ENCODE peak calls at places on chromosomes 3 and 15, in six cellular contexts. D is GM12878, V is HepG2, K is SK-N-SH, X is K562, E is A549. A is an unnamed sample.

GRCh38 chr15:90939756-90940155 is 4.7 kb downstream of the UNC45A start:
- DNase-seq in D (no peak), V (no peak), K (no peak), X (no peak), E (no peak), A (no peak)

GRCh38 chr3:177193706-177194268 is 3.5 kb downstream of the TBL1XR1 start:
- DNase-seq in D (no peak), V (no peak), K (no peak), X (no peak), E (no peak), A (no peak)

GRCh38 chr15:49035825-49036224 is 10.4 kb downstream of the SECISBP2L start:
- DNase-seq in D (no peak), V (peak), K (no peak), X (no peak), E (no peak), A (no peak)

GRCh38 chr3:195241592-195242355 is 29.2 kb downstream of the XXYLT1 start:
- DNase-seq in D (no peak), V (no peak), K (no peak), X (no peak), E (no peak), A (peak)

GRCh38 chr3:185900228-185900627 is 37.6 kb downstream of the TRA2B start:
- DNase-seq in D (no peak), V (peak), K (peak), X (peak), E (peak), A (peak)

GRCh38 chr3:66317750-66318366 is 97.1 kb downstream of the SLC25A26 start:
- DNase-seq in D (no peak), V (no peak), K (no peak), X (no peak), E (no peak), A (no peak)

GRCh38 chr15:99997112-99997651 is 263.9 kb upstream of the LYSMD4 start:
- DNase-seq in D (no peak), V (no peak), K (peak), X (no peak), E (no peak), A (no peak)

GRCh38 chr3:172087827-172088580 is 48.6 kb downstream of the FNDC3B start:
- DNase-seq in D (peak), V (no peak), K (no peak), X (peak), E (no peak), A (no peak)

GRCh38 chr15:63006032-63006878 is 36.3 kb upstream of the TPM1 start:
- DNase-seq in D (no peak), V (no peak), K (no peak), X (no peak), E (no peak), A (no peak)

GRCh38 chr3:184780981-184781515 is 30.9 kb upstream of the VPS8 start:
- DNase-seq in D (no peak), V (no peak), K (no peak), X (no peak), E (no peak), A (no peak)

GRCh38 chr15:22831473-22831872 is 7.0 kb upstream of the NIPA2 start:
- DNase-seq in D (no peak), V (no peak), K (no peak), X (no peak), E (peak), A (peak)

GRCh38 chr3:115322901-115323300 is 175.8 kb upstream of the ZBTB20 start:
- DNase-seq in D (no peak), V (no peak), K (no peak), X (no peak), E (no peak), A (no peak)

GRCh38 chr3:187150186-187150585 is 10.9 kb upstream of the RPL39L start:
- DNase-seq in D (no peak), V (no peak), K (no peak), X (no peak), E (no peak), A (no peak)

GRCh38 chr3:13812039-13812438 is 67.8 kb downstream of the WNT7A start:
- DNase-seq in D (no peak), V (no peak), K (no peak), X (no peak), E (no peak), A (no peak)

GRCh38 chr3:150308481-150308918 is 99.6 kb upstream of the TSC22D2 start:
- DNase-seq in D (no peak), V (no peak), K (no peak), X (no peak), E (no peak), A (no peak)

GRCh38 chr15:28184166-28184565 is 85.1 kb upstream of the OCA2 start:
- DNase-seq in D (no peak), V (no peak), K (no peak), X (no peak), E (no peak), A (peak)

GRCh38 chr15:86183765-86184491 is 104.3 kb downstream of the AGBL1 start:
- DNase-seq in D (no peak), V (no peak), K (no peak), X (no peak), E (no peak), A (no peak)

GRCh38 chr15:90340345-90340744 is 11.7 kb upstream of the ZNF774 start:
- DNase-seq in D (no peak), V (peak), K (no peak), X (peak), E (peak), A (no peak)

GRCh38 chr3:46948830-46949671 is 27.5 kb downstream of the CCDC12 start:
- DNase-seq in D (no peak), V (peak), K (no peak), X (peak), E (peak), A (no peak)

GRCh38 chr3:31444220-31445142 is 88.2 kb upstream of the STT3B start:
- DNase-seq in D (no peak), V (no peak), K (no peak), X (no peak), E (no peak), A (no peak)

GRCh38 chr15:99154271-99154670 is 49.4 kb downstream of the SYNM start:
- DNase-seq in D (no peak), V (no peak), K (no peak), X (no peak), E (no peak), A (peak)

GRCh38 chr15:58686286-58686685 is 63.2 kb downstream of the ADAM10 start:
- DNase-seq in D (no peak), V (no peak), K (no peak), X (no peak), E (no peak), A (no peak)

GRCh38 chr3:10023587-10024310 is 2.5 kb upstream of the FANCD2 start:
- DNase-seq in D (no peak), V (no peak), K (no peak), X (no peak), E (no peak), A (peak)

GRCh38 chr15:40803688-40804087 is 3.2 kb upstream of the ZFYVE19 start:
- DNase-seq in D (no peak), V (no peak), K (no peak), X (no peak), E (no peak), A (no peak)

GRCh38 chr3:76432396-76432795 is 607.5 kb upstream of the ROBO2 start:
- DNase-seq in D (no peak), V (no peak), K (no peak), X (no peak), E (no peak), A (peak)

GRCh38 chr3:192655627-192656026 is 71.7 kb downstream of the FGF12 start:
- DNase-seq in D (no peak), V (no peak), K (no peak), X (no peak), E (no peak), A (no peak)

GRCh38 chr15:95025924-95026728 is 794.8 kb downstream of the MCTP2 start:
- DNase-seq in D (no peak), V (no peak), K (peak), X (peak), E (peak), A (peak)

GRCh38 chr3:10359761-10360161 is 38.8 kb upstream of the SEC13 start:
- DNase-seq in D (no peak), V (no peak), K (no peak), X (no peak), E (no peak), A (no peak)

GRCh38 chr15:88932271-88932874 is 19.2 kb upstream of the MFGE8 start:
- DNase-seq in D (no peak), V (peak), K (no peak), X (no peak), E (no peak), A (no peak)

GRCh38 chr3:42711491-42712343 is 9.1 kb upstream of the HHATL start:
- DNase-seq in D (no peak), V (no peak), K (peak), X (no peak), E (peak), A (no peak)

GRCh38 chr3:16513141-16514020 is at the start of gene RFTN1:
- DNase-seq in D (no peak), V (no peak), K (peak), X (no peak), E (no peak), A (peak)

GRCh38 chr15:81754078-81754477 is 291.7 kb downstream of the MEX3B start:
- DNase-seq in D (no peak), V (no peak), K (no peak), X (no peak), E (no peak), A (no peak)

GRCh38 chr15:95129589-95129988 is 898.2 kb downstream of the MCTP2 start:
- DNase-seq in D (no peak), V (no peak), K (no peak), X (no peak), E (no peak), A (peak)

GRCh38 chr3:3177861-3178497 is 1.5 kb downstream of the CRBN start:
- DNase-seq in D (no peak), V (peak), K (no peak), X (peak), E (no peak), A (peak)

GRCh38 chr3:52400275-52400793 is 44.6 kb downstream of the SEMA3G start:
- DNase-seq in D (no peak), V (no peak), K (no peak), X (peak), E (no peak), A (no peak)

GRCh38 chr15:32704343-32705076 is 13.3 kb upstream of the GREM1 start:
- DNase-seq in D (no peak), V (no peak), K (no peak), X (no peak), E (no peak), A (peak)

DNA sequence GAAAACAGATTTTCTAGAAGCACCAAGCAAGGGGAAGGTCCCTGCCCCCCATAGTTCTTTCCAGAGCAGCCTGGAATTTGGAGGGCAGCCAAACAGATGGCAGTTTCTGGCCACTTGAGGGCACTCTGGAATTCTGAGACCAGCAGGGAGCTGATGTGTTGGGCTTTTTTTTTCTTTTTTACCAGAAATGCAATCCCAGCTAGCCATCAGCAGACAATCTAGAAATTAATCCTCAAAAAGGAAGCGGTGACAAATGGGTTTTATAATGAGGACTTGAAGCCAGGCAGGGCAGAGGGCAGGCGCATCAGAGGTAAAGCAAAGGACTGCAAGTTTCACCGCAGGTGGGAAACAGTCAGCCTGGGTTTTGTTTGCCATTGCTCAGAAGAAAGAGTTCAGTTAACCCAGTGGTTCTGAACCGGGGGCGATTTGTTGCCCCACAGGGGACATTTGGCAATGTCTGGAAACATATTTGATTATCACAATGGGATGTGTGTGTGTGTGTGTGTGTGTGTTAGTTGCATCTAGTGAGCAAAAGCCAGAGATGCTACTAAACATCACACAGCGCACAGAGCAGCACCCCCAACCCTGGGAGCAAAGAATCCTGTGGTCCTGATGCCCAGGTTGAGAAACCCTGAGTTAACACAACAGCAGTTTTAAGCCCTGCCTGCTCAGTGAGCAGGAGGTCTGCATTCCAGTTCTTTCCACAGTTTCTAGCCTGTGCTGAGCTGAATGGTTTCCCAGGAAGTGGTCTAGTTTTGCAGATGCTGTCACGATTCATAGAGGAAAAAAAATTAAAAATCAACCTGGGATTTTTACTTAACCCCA is 170.8 kb upstream of the PROK2 start:
- DNase-seq in D (peak), V (peak), K (peak), X (peak), E (peak), A (peak)
- TF ChIP-seq CTCF in D (peak), V (peak), K (peak), X (peak), E (peak), A (peak)

GRCh38 chr3:5875056-5875455 is 687.5 kb downstream of the EDEM1 start:
- DNase-seq in D (no peak), V (no peak), K (no peak), X (no peak), E (no peak), A (no peak)
- TF ChIP-seq SMC3 in D (no peak), V (no peak), K (no peak), X (no peak), E (no peak), A (no peak)

DNA sequence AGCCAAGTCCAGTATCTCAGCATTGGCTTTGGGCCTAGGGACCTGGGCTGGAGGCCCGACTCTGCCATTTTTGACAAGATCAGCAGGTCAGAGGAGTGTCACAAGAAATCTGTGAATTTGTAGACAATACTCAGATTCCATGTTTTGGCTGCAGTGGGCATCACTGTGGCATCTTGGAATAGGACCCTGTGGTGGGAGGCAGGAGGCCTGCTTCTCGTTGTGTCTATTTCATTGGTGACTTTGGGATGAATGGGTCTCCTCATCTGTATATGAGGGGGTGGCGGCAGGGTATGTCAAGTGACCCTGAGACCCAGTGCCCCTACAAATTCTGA is 3.3 kb downstream of the C15orf39 start:
- DNase-seq in D (no peak), V (no peak), K (no peak), X (no peak), E (no peak), A (no peak)
- TF ChIP-seq CTCF in D (no peak), V (no peak), K (no peak), X (no peak), E (no peak), A (no peak)

DNA sequence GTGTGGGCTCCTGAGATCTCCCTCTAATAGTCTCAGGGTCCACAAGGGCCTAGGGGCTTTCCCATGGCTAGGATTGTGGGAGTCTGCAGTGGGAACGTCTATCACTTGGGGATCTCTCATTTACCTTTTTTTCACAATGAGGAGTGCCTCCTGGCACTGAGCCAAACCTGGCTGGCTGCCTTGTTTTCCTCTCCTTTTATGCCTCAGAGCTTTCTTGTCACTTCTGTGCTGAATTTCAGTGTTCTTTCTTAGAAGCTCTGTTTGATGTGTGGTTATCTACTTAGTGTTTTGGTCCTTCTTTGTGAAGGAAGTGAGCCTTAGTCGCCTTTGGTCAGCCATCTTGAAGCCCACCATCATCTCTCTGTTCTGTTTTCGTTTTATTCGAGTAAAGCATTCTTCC is 33.9 kb downstream of the DOCK3 start:
- DNase-seq in D (no peak), V (no peak), K (no peak), X (no peak), E (no peak), A (no peak)
- TF ChIP-seq SMC3 in D (no peak), V (no peak), K (no peak), X (no peak), E (no peak), A (no peak)

DNA sequence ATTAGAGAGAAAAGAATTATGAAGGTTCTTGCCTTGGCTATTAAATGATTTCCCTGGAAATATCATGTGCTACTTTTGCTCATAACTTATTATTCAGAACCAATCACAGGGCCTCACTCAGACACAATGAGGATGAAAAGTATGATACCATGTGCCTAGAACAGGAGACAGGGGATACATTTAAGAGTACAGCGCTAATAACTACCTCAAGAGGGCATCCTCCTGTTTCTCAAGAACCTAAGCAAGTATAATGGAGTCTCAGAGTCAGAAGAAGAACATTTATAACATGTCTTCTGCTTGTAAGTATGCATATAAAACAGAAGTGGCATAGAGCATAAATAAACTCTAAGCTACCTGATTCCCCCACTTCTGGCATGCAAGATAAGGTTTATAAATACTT is 125.4 kb upstream of the MME start:
- DNase-seq in D (no peak), V (no peak), K (no peak), X (peak), E (peak), A (peak)
- TF ChIP-seq CTCF in D (no peak), V (no peak), K (peak), X (peak), E (no peak), A (peak)

GRCh38 chr3:57559526-57559925 is 3.5 kb downstream of the PDE12 start:
- DNase-seq in D (no peak), V (no peak), K (no peak), X (no peak), E (no peak), A (peak)

GRCh38 chr3:57555738-57556458 is at the start of gene PDE12:
- DNase-seq in D (peak), V (peak), K (peak), X (peak), E (peak), A (peak)

GRCh38 chr3:57557088-57557537 is 1.0 kb downstream of the PDE12 start:
- DNase-seq in D (no peak), V (peak), K (peak), X (peak), E (peak), A (peak)

GRCh38 chr3:57555316-57555715 is 758 bp upstream of the PDE12 start:
- DNase-seq in D (no peak), V (peak), K (peak), X (no peak), E (no peak), A (no peak)

GRCh38 chr3:57556459-57557087 is 499 bp downstream of the PDE12 start:
- DNase-seq in D (no peak), V (no peak), K (no peak), X (peak), E (no peak), A (no peak)
- TF ChIP-seq SMC3 in D (no peak), V (no peak), K (no peak), X (no peak), E (no peak), A (no peak)

DNA sequence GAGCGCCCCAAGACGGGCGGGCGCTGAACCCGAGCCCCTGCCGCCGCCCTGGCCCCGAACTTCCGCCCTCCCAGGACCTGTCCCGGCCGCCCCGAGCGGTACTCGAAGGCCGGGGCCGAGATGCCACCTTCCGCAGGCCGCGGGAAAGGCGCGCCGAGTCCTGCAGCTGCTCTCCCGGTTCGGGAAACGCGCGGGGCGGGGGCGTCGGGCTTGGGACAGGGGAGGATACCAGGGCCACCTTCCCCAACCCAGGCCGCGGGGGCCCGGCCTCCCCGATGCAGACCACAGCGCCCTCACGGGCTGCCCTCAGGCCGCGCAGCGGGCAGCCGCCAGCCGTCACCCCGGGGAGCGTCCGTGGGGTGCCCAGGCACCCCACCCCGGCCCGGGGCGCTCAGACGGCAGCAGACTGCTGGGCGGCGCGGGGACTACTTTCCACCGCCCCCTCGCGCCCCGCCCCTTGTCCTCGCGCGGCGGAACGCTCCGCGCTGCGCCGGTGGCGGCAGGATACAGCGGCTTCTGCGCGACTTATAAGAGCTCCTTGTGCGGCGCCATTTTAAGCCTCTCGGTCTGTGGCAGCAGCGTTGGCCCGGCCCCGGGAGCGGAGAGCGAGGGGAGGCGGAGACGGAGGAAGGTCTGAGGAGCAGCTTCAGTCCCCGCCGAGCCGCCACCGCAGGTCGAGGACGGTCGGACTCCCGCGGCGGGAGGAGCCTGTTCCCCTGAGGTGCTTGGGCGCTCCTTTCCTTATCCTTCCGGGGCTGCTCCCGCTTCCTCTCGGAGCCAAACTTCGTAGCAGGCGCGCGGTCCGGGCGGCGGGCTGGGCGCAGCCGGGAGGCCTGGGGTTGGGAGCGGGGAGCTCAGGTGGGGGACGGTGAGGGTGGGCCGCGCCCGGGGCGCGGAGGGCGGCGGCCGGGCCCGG is at the start of gene CTNNB1:
- DNase-seq in D (peak), V (peak), K (peak), X (peak), E (peak), A (peak)
- TF ChIP-seq CTCF in D (no peak), V (no peak), K (peak), X (no peak), E (no peak), A (no peak)

DNA sequence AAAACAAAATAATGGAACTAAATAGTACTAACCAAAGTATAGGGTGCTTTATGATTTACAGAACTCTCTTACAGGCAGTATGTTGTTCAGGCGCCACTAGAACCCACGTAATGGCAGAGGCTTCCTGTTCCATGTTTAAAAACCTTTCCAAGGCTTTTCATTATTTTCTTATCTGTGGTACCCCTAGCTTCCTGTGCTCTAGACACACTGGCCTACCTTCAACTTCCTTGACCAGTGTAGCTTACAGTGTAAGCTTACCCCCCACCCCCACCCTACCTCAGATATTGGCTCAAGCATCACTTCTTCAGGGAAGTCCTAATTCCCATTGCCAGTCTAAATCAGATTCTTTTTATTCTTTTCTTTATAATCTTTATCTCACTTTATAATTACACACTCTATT is 2.9 kb downstream of the NR2C2 start:
- DNase-seq in D (no peak), V (no peak), K (no peak), X (peak), E (no peak), A (no peak)
- TF ChIP-seq SMC3 in D (no peak), V (no peak), K (no peak), X (no peak), E (no peak), A (no peak)

A was measured in IMR-90.